ENCODE peak calls at places on chromosome 5, in six cellular contexts. I is H1, U is transverse colon, H is right atrium auricular region, G is heart left ventricle, Q is choroid plexus epithelial cell. C is an unnamed sample.

GRCh38 chr5:64269164-64269563 is 103.5 kb downstream of the RNF180 start:
- DNase-seq in I (no peak), U (no peak), H (no peak), G (no peak), Q (no peak), C (no peak)

GRCh38 chr5:172048170-172048422 is 41.7 kb upstream of the FBXW11 start:
- DNase-seq in I (no peak), U (no peak), H (no peak), G (no peak), Q (no peak), C (no peak)

GRCh38 chr5:172918421-172919371 is 40.5 kb upstream of the RPL26L1 start:
- DNase-seq in I (no peak), U (peak), H (no peak), G (no peak), Q (no peak), C (no peak)

GRCh38 chr5:172881691-172882370 is 47.8 kb downstream of the ERGIC1 start:
- DNase-seq in I (no peak), U (no peak), H (no peak), G (no peak), Q (peak), C (peak)

GRCh38 chr5:115419794-115420585 is 123.5 kb upstream of the CCDC112 start:
- DNase-seq in I (no peak), U (no peak), H (no peak), G (no peak), Q (peak), C (peak)

GRCh38 chr5:113608113-113608551 is 94.6 kb downstream of the YTHDC2 start:
- DNase-seq in I (no peak), U (no peak), H (no peak), G (no peak), Q (no peak), C (no peak)

GRCh38 chr5:111627862-111628261 is 115.5 kb upstream of the STARD4 start:
- DNase-seq in I (no peak), U (no peak), H (no peak), G (no peak), Q (no peak), C (no peak)

GRCh38 chr5:77266291-77266690 is 55.8 kb downstream of the PDE8B start:
- DNase-seq in I (no peak), U (no peak), H (no peak), G (no peak), Q (peak), C (peak)

GRCh38 chr5:1184163-1184470 is 17.3 kb upstream of the SLC6A19 start:
- DNase-seq in I (no peak), U (no peak), H (no peak), G (no peak), Q (no peak), C (no peak)

GRCh38 chr5:109016300-109016699 is 268.6 kb downstream of the FER start:
- DNase-seq in I (no peak), U (no peak), H (no peak), G (no peak), Q (peak), C (no peak)

GRCh38 chr5:142517840-142518239 is 168.1 kb downstream of the FGF1 start:
- DNase-seq in I (no peak), U (no peak), H (no peak), G (no peak), Q (no peak), C (no peak)
- H3K4me3 ChIP-seq in I (no peak), U (no peak), H (no peak), G (no peak), Q (no peak), C (no peak)

GRCh38 chr5:146635443-146635842 is 119.5 kb upstream of the GPR151 start:
- DNase-seq in I (no peak), U (no peak), H (no peak), G (no peak), Q (no peak), C (no peak)

GRCh38 chr5:146644811-146645210 is 128.8 kb upstream of the GPR151 start:
- DNase-seq in I (no peak), U (no peak), H (no peak), G (no peak), Q (no peak), C (no peak)

GRCh38 chr5:146642410-146642809 is 126.4 kb upstream of the GPR151 start:
- DNase-seq in I (no peak), U (no peak), H (no peak), G (no peak), Q (no peak), C (no peak)

GRCh38 chr5:146643805-146644204 is 127.8 kb upstream of the GPR151 start:
- DNase-seq in I (no peak), U (peak), H (no peak), G (no peak), Q (no peak), C (no peak)

GRCh38 chr5:146640285-146640896 is 124.4 kb upstream of the GPR151 start:
- DNase-seq in I (no peak), U (peak), H (no peak), G (no peak), Q (peak), C (peak)
- TF ChIP-seq CTCF in I (no peak), U (no peak), H (no peak), G (no peak), Q (no peak), C (no peak)

GRCh38 chr5:138054863-138055558 is 22.1 kb upstream of the FAM13B start:
- DNase-seq in I (no peak), U (no peak), H (no peak), G (no peak), Q (peak), C (no peak)
- H3K4me3 ChIP-seq in I (peak), U (no peak), H (no peak), G (no peak), Q (peak), C (no peak)

GRCh38 chr5:170429014-170429413 is 39.8 kb upstream of the KCNMB1 start:
- DNase-seq in I (no peak), U (no peak), H (no peak), G (no peak), Q (peak), C (peak)
- TF ChIP-seq CTCF in I (peak), U (no peak), H (no peak), G (no peak), Q (peak), C (peak)

GRCh38 chr5:132102101-132102701 is 28.6 kb downstream of the CSF2 start:
- DNase-seq in I (no peak), U (no peak), H (no peak), G (no peak), Q (no peak), C (peak)

GRCh38 chr5:132102944-132103343 is 29.4 kb downstream of the CSF2 start:
- DNase-seq in I (no peak), U (no peak), H (no peak), G (no peak), Q (no peak), C (no peak)

GRCh38 chr5:132099905-132100304 is 26.3 kb downstream of the CSF2 start:
- DNase-seq in I (no peak), U (no peak), H (no peak), G (no peak), Q (no peak), C (no peak)

GRCh38 chr5:132100672-132101261 is 27.2 kb downstream of the CSF2 start:
- DNase-seq in I (no peak), U (peak), H (no peak), G (no peak), Q (no peak), C (no peak)

GRCh38 chr5:132101385-132101880 is 27.8 kb downstream of the CSF2 start:
- DNase-seq in I (no peak), U (no peak), H (no peak), G (no peak), Q (no peak), C (no peak)
- H3K4me3 ChIP-seq in I (no peak), U (no peak), H (no peak), G (no peak), Q (no peak), C (no peak)

GRCh38 chr5:81825237-81825636 is 74.3 kb upstream of the SSBP2 start:
- DNase-seq in I (no peak), U (peak), H (peak), G (peak), Q (peak), C (peak)

GRCh38 chr5:81829242-81829641 is 78.3 kb upstream of the SSBP2 start:
- DNase-seq in I (no peak), U (no peak), H (no peak), G (no peak), Q (no peak), C (no peak)

GRCh38 chr5:81827522-81827921 is 76.6 kb upstream of the SSBP2 start:
- DNase-seq in I (no peak), U (no peak), H (no peak), G (no peak), Q (no peak), C (no peak)

GRCh38 chr5:81830602-81831001 is 79.7 kb upstream of the SSBP2 start:
- DNase-seq in I (no peak), U (no peak), H (no peak), G (no peak), Q (no peak), C (no peak)

GRCh38 chr5:81826128-81826527 is 75.2 kb upstream of the SSBP2 start:
- DNase-seq in I (no peak), U (no peak), H (no peak), G (no peak), Q (peak), C (no peak)
- TF ChIP-seq CTCF in I (no peak), U (no peak), H (no peak), G (no peak), Q (peak), C (peak)

C was measured in astrocyte of the spinal cord.